ENCODE peak calls at places on chromosomes 16 and 17, in eight cellular contexts. P is cerebellum, D is endothelial cell, I is adrenal gland, V is kidney, C is skeletal muscle cell, W is activated T-cell treated with anti-CD3 and anti-CD28 coated beads for 48 hours, K is HL-60. S is an unnamed sample.

GRCh38 chr17:58694826-58695225 is 2.4 kb downstream of the RAD51C start:
- DNase-seq in P (no peak), D (no peak), I (no peak), V (no peak), C (no peak), W (no peak), K (no peak), S (no peak)

GRCh38 chr16:1108299-1109252 is 12.5 kb upstream of the C1QTNF8 start:
- DNase-seq in P (peak; percentile 77), D (no peak), I (peak; percentile 90), V (no peak), C (no peak), W (no peak), K (no peak), S (peak; percentile 71)

GRCh38 chr16:53881371-53881770 is 177.4 kb downstream of the FTO start:
- DNase-seq in P (no peak), D (no peak), I (no peak), V (no peak), C (peak; percentile 96), W (no peak), K (no peak), S (no peak)

GRCh38 chr16:51524070-51524469 is 373.0 kb upstream of the SALL1 start:
- DNase-seq in P (no peak), D (no peak), I (no peak), V (no peak), C (no peak), W (no peak), K (no peak), S (no peak)

GRCh38 chr17:7744416-7744815 is 26.9 kb downstream of the DNAH2 start:
- DNase-seq in P (no peak), D (no peak), I (no peak), V (peak; percentile 37), C (no peak), W (no peak), K (no peak), S (no peak)

GRCh38 chr17:12349297-12349696 is 316.4 kb upstream of the MYOCD start:
- DNase-seq in P (no peak), D (no peak), I (no peak), V (no peak), C (no peak), W (no peak), K (no peak), S (no peak)

GRCh38 chr17:54935487-54935886 is 33.0 kb downstream of the COX11 start:
- DNase-seq in P (no peak), D (no peak), I (no peak), V (no peak), C (no peak), W (no peak), K (no peak), S (no peak)

GRCh38 chr17:79960788-79961522 is 74.7 kb downstream of the TBC1D16 start:
- DNase-seq in P (no peak), D (no peak), I (peak; percentile 11), V (no peak), C (no peak), W (no peak), K (no peak), S (no peak)

GRCh38 chr16:1313721-1314120 is 4.3 kb downstream of the UBE2I start:
- DNase-seq in P (no peak), D (no peak), I (no peak), V (no peak), C (no peak), W (no peak), K (no peak), S (no peak)

GRCh38 chr16:1929105-1929504 is 10.9 kb upstream of the HS3ST6 start:
- DNase-seq in P (peak; percentile 27), D (no peak), I (no peak), V (no peak), C (no peak), W (peak; percentile 13), K (no peak), S (peak; percentile 35)

GRCh38 chr16:83366228-83366627 is 441.6 kb upstream of the HSBP1 start:
- DNase-seq in P (no peak), D (no peak), I (no peak), V (no peak), C (no peak), W (no peak), K (no peak), S (no peak)

GRCh38 chr17:17884281-17885028 is 47.7 kb upstream of the SREBF1 start:
- DNase-seq in P (peak; percentile 33), D (no peak), I (no peak), V (peak; percentile 2), C (no peak), W (no peak), K (no peak), S (no peak)

GRCh38 chr16:31869511-31870201 is 4.0 kb upstream of the ZNF267 start:
- DNase-seq in P (no peak), D (peak; percentile 48), I (peak; percentile 75), V (peak; percentile 43), C (peak; percentile 63), W (peak; percentile 46), K (peak; percentile 97), S (peak; percentile 43)

GRCh38 chr16:70267516-70267915 is 15.8 kb upstream of the EXOSC6 start:
- DNase-seq in P (peak; percentile 40), D (peak; percentile 70), I (peak; percentile 66), V (no peak), C (no peak), W (no peak), K (peak; percentile 56), S (peak; percentile 52)

GRCh38 chr16:53433930-53434435 is 288 bp upstream of the RBL2 start:
- DNase-seq in P (no peak), D (no peak), I (peak; percentile 93), V (no peak), C (no peak), W (no peak), K (peak; percentile 82), S (no peak)

GRCh38 chr17:81251091-81251942 is 12.2 kb downstream of the NDUFAF8 start:
- DNase-seq in P (peak; percentile 39), D (no peak), I (no peak), V (peak; percentile 67), C (no peak), W (no peak), K (no peak), S (no peak)

GRCh38 chr17:72125226-72125651 is 4.4 kb downstream of the SOX9 start:
- DNase-seq in P (no peak), D (no peak), I (no peak), V (no peak), C (no peak), W (no peak), K (no peak), S (no peak)

GRCh38 chr17:2101448-2102257 is 46.8 kb downstream of the HIC1 start:
- DNase-seq in P (peak; percentile 38), D (no peak), I (peak; percentile 80), V (peak; percentile 95), C (no peak), W (peak; percentile 37), K (peak; percentile 86), S (no peak)

GRCh38 chr17:17061516-17061915 is 19.3 kb downstream of the MPRIP start:
- DNase-seq in P (no peak), D (no peak), I (peak; percentile 39), V (no peak), C (no peak), W (no peak), K (no peak), S (no peak)

GRCh38 chr17:28474035-28474640 is 694 bp downstream of the SLC13A2 start:
- DNase-seq in P (no peak), D (no peak), I (no peak), V (no peak), C (no peak), W (no peak), K (no peak), S (no peak)

GRCh38 chr16:81486555-81487061 is 42.0 kb downstream of the CMIP start:
- DNase-seq in P (no peak), D (no peak), I (peak; percentile 80), V (peak; percentile 92), C (peak; percentile 12), W (no peak), K (no peak), S (peak; percentile 47)

GRCh38 chr16:16075463-16076399 is 126.3 kb downstream of the ABCC1 start:
- DNase-seq in P (no peak), D (no peak), I (peak; percentile 79), V (peak; percentile 59), C (no peak), W (no peak), K (peak; percentile 99), S (peak; percentile 77)

S was measured in testis.